ENCODE peak calls at places on chromosomes 3 and 15, in nine cellular contexts. One of them, this sample, is unnamed.
A peak's percentile ranks its signal among the peaks of the same experiment; 100 is the strongest.

GRCh38 chr3:162865466-162865865 is 1368.9 kb downstream of the OTOL1 start:
- DNase-seq in uterus: no peak
- DNase-seq in psoas muscle: no peak
- DNase-seq in fibroblast of lung: peak; percentile 0
- DNase-seq in trophoblast cell: no peak
- DNase-seq in cardiac muscle cell: no peak
- DNase-seq in SJCRH30: no peak
- DNase-seq in A549: no peak
- DNase-seq in pancreas: no peak
- DNase-seq in this sample: no peak

GRCh38 chr3:88712552-88712951 is 394.9 kb upstream of the EPHA3 start:
- DNase-seq in uterus: no peak
- DNase-seq in psoas muscle: no peak
- DNase-seq in fibroblast of lung: no peak
- DNase-seq in trophoblast cell: no peak
- DNase-seq in cardiac muscle cell: no peak
- DNase-seq in SJCRH30: no peak
- DNase-seq in A549: no peak
- DNase-seq in pancreas: no peak
- DNase-seq in this sample: no peak

GRCh38 chr3:14301558-14301957 is 100.8 kb upstream of the SLC6A6 start:
- DNase-seq in uterus: peak; percentile 67
- DNase-seq in psoas muscle: peak; percentile 91
- DNase-seq in fibroblast of lung: peak; percentile 37
- DNase-seq in trophoblast cell: peak; percentile 95
- DNase-seq in cardiac muscle cell: peak; percentile 32
- DNase-seq in SJCRH30: no peak
- DNase-seq in A549: no peak
- DNase-seq in pancreas: no peak
- DNase-seq in this sample: peak; percentile 98

GRCh38 chr3:34056951-34057390 is 258.5 kb downstream of the PDCD6IP start:
- DNase-seq in uterus: no peak
- DNase-seq in psoas muscle: no peak
- DNase-seq in fibroblast of lung: peak; percentile 23
- DNase-seq in trophoblast cell: no peak
- DNase-seq in cardiac muscle cell: no peak
- DNase-seq in SJCRH30: no peak
- DNase-seq in A549: peak; percentile 63
- DNase-seq in pancreas: no peak
- DNase-seq in this sample: no peak

GRCh38 chr15:66580643-66581042 is 14.8 kb upstream of the LCTL start:
- DNase-seq in uterus: no peak
- DNase-seq in psoas muscle: peak; percentile 83
- DNase-seq in fibroblast of lung: no peak
- DNase-seq in trophoblast cell: no peak
- DNase-seq in cardiac muscle cell: peak; percentile 60
- DNase-seq in SJCRH30: peak; percentile 24
- DNase-seq in A549: no peak
- DNase-seq in pancreas: no peak
- DNase-seq in this sample: no peak

GRCh38 chr3:154364849-154365248 is 40.6 kb upstream of the DHX36 start:
- DNase-seq in uterus: no peak
- DNase-seq in psoas muscle: no peak
- DNase-seq in fibroblast of lung: no peak
- DNase-seq in trophoblast cell: no peak
- DNase-seq in cardiac muscle cell: no peak
- DNase-seq in SJCRH30: no peak
- DNase-seq in A549: no peak
- DNase-seq in pancreas: no peak
- DNase-seq in this sample: no peak

GRCh38 chr3:111913163-111913763 is 54.2 kb downstream of the PHLDB2 start:
- DNase-seq in uterus: no peak
- DNase-seq in psoas muscle: no peak
- DNase-seq in fibroblast of lung: no peak
- DNase-seq in trophoblast cell: no peak
- DNase-seq in cardiac muscle cell: no peak
- DNase-seq in SJCRH30: no peak
- DNase-seq in A549: no peak
- DNase-seq in pancreas: no peak
- DNase-seq in this sample: no peak

GRCh38 chr15:89783111-89783860 is 7.2 kb downstream of the MESP2 start:
- DNase-seq in uterus: no peak
- DNase-seq in psoas muscle: no peak
- DNase-seq in fibroblast of lung: peak; percentile 61
- DNase-seq in trophoblast cell: peak; percentile 72
- DNase-seq in cardiac muscle cell: peak; percentile 87
- DNase-seq in SJCRH30: no peak
- DNase-seq in A549: no peak
- DNase-seq in pancreas: peak; percentile 84
- DNase-seq in this sample: no peak

GRCh38 chr15:42108189-42108588 is 13.8 kb upstream of the PLA2G4D start:
- DNase-seq in uterus: no peak
- DNase-seq in psoas muscle: no peak
- DNase-seq in fibroblast of lung: no peak
- DNase-seq in trophoblast cell: no peak
- DNase-seq in cardiac muscle cell: no peak
- DNase-seq in SJCRH30: no peak
- DNase-seq in A549: no peak
- DNase-seq in pancreas: no peak
- DNase-seq in this sample: no peak

GRCh38 chr3:150106752-150107428 is 136.2 kb upstream of the PFN2 start:
- DNase-seq in uterus: no peak
- DNase-seq in psoas muscle: no peak
- DNase-seq in fibroblast of lung: peak; percentile 84
- DNase-seq in trophoblast cell: no peak
- DNase-seq in cardiac muscle cell: peak; percentile 94
- DNase-seq in SJCRH30: peak; percentile 91
- DNase-seq in A549: peak; percentile 74
- DNase-seq in pancreas: no peak
- DNase-seq in this sample: no peak

GRCh38 chr15:57385923-57386390 is 9.7 kb downstream of the CGNL1 start:
- DNase-seq in uterus: no peak
- DNase-seq in psoas muscle: no peak
- DNase-seq in fibroblast of lung: no peak
- DNase-seq in trophoblast cell: no peak
- DNase-seq in cardiac muscle cell: no peak
- DNase-seq in SJCRH30: no peak
- DNase-seq in A549: no peak
- DNase-seq in pancreas: no peak
- DNase-seq in this sample: no peak

GRCh38 chr3:12194209-12194608 is 35.5 kb upstream of the TIMP4 start:
- DNase-seq in uterus: no peak
- DNase-seq in psoas muscle: no peak
- DNase-seq in fibroblast of lung: peak; percentile 98
- DNase-seq in trophoblast cell: no peak
- DNase-seq in cardiac muscle cell: peak; percentile 93
- DNase-seq in SJCRH30: no peak
- DNase-seq in A549: peak; percentile 75
- DNase-seq in pancreas: no peak
- DNase-seq in this sample: no peak

GRCh38 chr15:55256281-55257013 is 33.2 kb downstream of the RAB27A start:
- DNase-seq in uterus: no peak
- DNase-seq in psoas muscle: no peak
- DNase-seq in fibroblast of lung: peak; percentile 61
- DNase-seq in trophoblast cell: no peak
- DNase-seq in cardiac muscle cell: no peak
- DNase-seq in SJCRH30: peak; percentile 24
- DNase-seq in A549: no peak
- DNase-seq in pancreas: no peak
- DNase-seq in this sample: no peak

GRCh38 chr15:55255714-55256113 is 33.9 kb downstream of the RAB27A start:
- DNase-seq in uterus: no peak
- DNase-seq in psoas muscle: no peak
- DNase-seq in fibroblast of lung: no peak
- DNase-seq in trophoblast cell: no peak
- DNase-seq in cardiac muscle cell: no peak
- DNase-seq in SJCRH30: no peak
- DNase-seq in A549: no peak
- DNase-seq in pancreas: no peak
- DNase-seq in this sample: no peak

GRCh38 chr15:55260562-55261131 is 29.0 kb downstream of the RAB27A start:
- DNase-seq in uterus: no peak
- DNase-seq in psoas muscle: no peak
- DNase-seq in fibroblast of lung: no peak
- DNase-seq in trophoblast cell: no peak
- DNase-seq in cardiac muscle cell: no peak
- DNase-seq in SJCRH30: no peak
- DNase-seq in A549: no peak
- DNase-seq in pancreas: no peak
- DNase-seq in this sample: no peak

GRCh38 chr15:55257014-55257670 is 32.5 kb downstream of the RAB27A start:
- DNase-seq in uterus: no peak
- DNase-seq in psoas muscle: no peak
- DNase-seq in fibroblast of lung: no peak
- DNase-seq in trophoblast cell: no peak
- DNase-seq in cardiac muscle cell: no peak
- DNase-seq in SJCRH30: no peak
- DNase-seq in A549: no peak
- DNase-seq in pancreas: no peak
- DNase-seq in this sample: no peak

GRCh38 chr15:55257933-55258332 is 31.7 kb downstream of the RAB27A start:
- DNase-seq in uterus: no peak
- DNase-seq in psoas muscle: no peak
- DNase-seq in fibroblast of lung: no peak
- DNase-seq in trophoblast cell: no peak
- DNase-seq in cardiac muscle cell: no peak
- DNase-seq in SJCRH30: no peak
- DNase-seq in A549: no peak
- DNase-seq in pancreas: no peak
- DNase-seq in this sample: no peak
- H3K4me3 ChIP-seq in uterus: no peak overlapping the region
- H3K4me3 ChIP-seq in psoas muscle: no peak overlapping the region
- H3K4me3 ChIP-seq in fibroblast of lung: no peak overlapping the region
- H3K4me3 ChIP-seq in trophoblast cell: no peak overlapping the region
- H3K4me3 ChIP-seq in cardiac muscle cell: no peak overlapping the region
- H3K4me3 ChIP-seq in SJCRH30: no peak overlapping the region
- H3K4me3 ChIP-seq in A549: no peak overlapping the region
- H3K4me3 ChIP-seq in pancreas: no peak overlapping the region
- H3K4me3 ChIP-seq in this sample: no peak overlapping the region

GRCh38 chr15:101049856-101050646 is 130.9 kb downstream of the LRRK1 start:
- DNase-seq in uterus: peak; percentile 32
- DNase-seq in psoas muscle: no peak
- DNase-seq in fibroblast of lung: peak; percentile 47
- DNase-seq in trophoblast cell: no peak
- DNase-seq in cardiac muscle cell: no peak
- DNase-seq in SJCRH30: peak; percentile 80
- DNase-seq in A549: no peak
- DNase-seq in pancreas: no peak
- DNase-seq in this sample: no peak
- H3K4me3 ChIP-seq in uterus: no peak overlapping the region
- H3K4me3 ChIP-seq in psoas muscle: no peak overlapping the region
- H3K4me3 ChIP-seq in fibroblast of lung: no peak overlapping the region
- H3K4me3 ChIP-seq in trophoblast cell: no peak overlapping the region
- H3K4me3 ChIP-seq in cardiac muscle cell: no peak overlapping the region
- H3K4me3 ChIP-seq in SJCRH30: no peak overlapping the region
- H3K4me3 ChIP-seq in A549: no peak overlapping the region
- H3K4me3 ChIP-seq in pancreas: no peak overlapping the region
- H3K4me3 ChIP-seq in this sample: no peak overlapping the region

DNA sequence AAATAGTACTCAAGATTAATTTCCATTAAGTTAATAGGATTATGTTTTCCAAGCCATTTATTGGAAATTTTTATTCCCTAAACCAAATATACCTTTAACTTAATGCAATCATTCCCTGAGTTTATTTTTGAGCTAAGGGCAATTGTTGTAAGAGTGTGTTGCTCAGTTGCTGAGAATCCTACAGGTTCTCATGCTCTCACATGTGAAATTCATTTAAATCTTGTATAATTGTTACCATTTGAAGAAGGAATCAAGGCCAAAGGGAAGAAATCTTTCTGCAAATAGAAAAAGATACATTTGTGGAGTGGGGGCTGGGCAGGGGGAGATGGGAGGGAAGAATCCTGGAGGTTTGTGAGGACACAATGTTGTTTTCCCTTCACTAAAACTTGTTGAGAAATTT is 202.7 kb upstream of the STRIT1 start:
- DNase-seq in uterus: no peak
- DNase-seq in psoas muscle: no peak
- DNase-seq in fibroblast of lung: no peak
- DNase-seq in trophoblast cell: no peak
- DNase-seq in cardiac muscle cell: no peak
- DNase-seq in SJCRH30: no peak
- DNase-seq in A549: no peak
- DNase-seq in pancreas: no peak
- DNase-seq in this sample: no peak
- H3K4me3 ChIP-seq in uterus: no peak overlapping the region
- H3K4me3 ChIP-seq in psoas muscle: no peak overlapping the region
- H3K4me3 ChIP-seq in fibroblast of lung: no peak overlapping the region
- H3K4me3 ChIP-seq in trophoblast cell: no peak overlapping the region
- H3K4me3 ChIP-seq in cardiac muscle cell: no peak overlapping the region
- H3K4me3 ChIP-seq in SJCRH30: no peak overlapping the region
- H3K4me3 ChIP-seq in A549: no peak overlapping the region
- H3K4me3 ChIP-seq in pancreas: no peak overlapping the region
- H3K4me3 ChIP-seq in this sample: no peak overlapping the region

GRCh38 chr3:126982522-126983175 is at the start of gene PLXNA1:
- DNase-seq in uterus: peak; percentile 70
- DNase-seq in psoas muscle: peak; percentile 88
- DNase-seq in fibroblast of lung: peak; percentile 74
- DNase-seq in trophoblast cell: peak; percentile 75
- DNase-seq in cardiac muscle cell: peak; percentile 82
- DNase-seq in SJCRH30: peak; percentile 83
- DNase-seq in A549: peak; percentile 81
- DNase-seq in pancreas: peak; percentile 90
- DNase-seq in this sample: peak; percentile 18

GRCh38 chr3:126980266-126980811 is 2.6 kb upstream of the PLXNA1 start:
- DNase-seq in uterus: no peak
- DNase-seq in psoas muscle: no peak
- DNase-seq in fibroblast of lung: no peak
- DNase-seq in trophoblast cell: no peak
- DNase-seq in cardiac muscle cell: no peak
- DNase-seq in SJCRH30: no peak
- DNase-seq in A549: no peak
- DNase-seq in pancreas: peak; percentile 43
- DNase-seq in this sample: no peak

GRCh38 chr3:126983276-126983652 is 349 bp downstream of the PLXNA1 start:
- DNase-seq in uterus: no peak
- DNase-seq in psoas muscle: no peak
- DNase-seq in fibroblast of lung: no peak
- DNase-seq in trophoblast cell: no peak
- DNase-seq in cardiac muscle cell: peak; percentile 18
- DNase-seq in SJCRH30: no peak
- DNase-seq in A549: no peak
- DNase-seq in pancreas: peak; percentile 53
- DNase-seq in this sample: no peak

GRCh38 chr3:126983653-126984390 is 907 bp downstream of the PLXNA1 start:
- DNase-seq in uterus: no peak
- DNase-seq in psoas muscle: no peak
- DNase-seq in fibroblast of lung: peak; percentile 43
- DNase-seq in trophoblast cell: no peak
- DNase-seq in cardiac muscle cell: peak; percentile 50
- DNase-seq in SJCRH30: peak; percentile 62
- DNase-seq in A549: no peak
- DNase-seq in pancreas: peak; percentile 87
- DNase-seq in this sample: no peak

DNA sequence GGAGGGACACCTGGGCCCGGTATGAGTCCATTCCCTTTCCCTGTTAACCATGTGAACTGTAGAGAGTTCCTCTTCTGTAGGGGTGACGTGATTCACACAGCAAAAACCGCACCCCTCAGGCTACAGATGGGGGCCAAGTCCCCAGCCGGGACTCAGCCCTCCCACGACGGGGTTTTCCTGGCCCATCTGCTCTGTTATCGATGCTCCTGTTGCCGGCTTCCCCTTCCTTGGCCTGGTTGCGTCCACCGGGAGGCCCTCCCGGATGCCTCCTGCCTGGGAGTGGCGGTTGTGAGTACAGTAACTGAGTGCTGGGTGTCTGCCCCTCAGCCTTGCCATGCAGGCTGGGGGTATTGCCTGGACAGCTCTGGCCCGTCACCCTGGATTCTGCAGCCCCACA is 792 bp upstream of the PLXNA1 start:
- DNase-seq in uterus: no peak
- DNase-seq in psoas muscle: peak; percentile 53
- DNase-seq in fibroblast of lung: no peak
- DNase-seq in trophoblast cell: peak; percentile 14
- DNase-seq in cardiac muscle cell: peak; percentile 35
- DNase-seq in SJCRH30: peak; percentile 51
- DNase-seq in A549: no peak
- DNase-seq in pancreas: no peak
- DNase-seq in this sample: no peak
- H3K4me3 ChIP-seq in uterus: peak overlapping the region; percentile 43
- H3K4me3 ChIP-seq in psoas muscle: peak overlapping the region; percentile 64
- H3K4me3 ChIP-seq in fibroblast of lung: peak overlapping the region; percentile 39
- H3K4me3 ChIP-seq in trophoblast cell: peak overlapping the region; percentile 56
- H3K4me3 ChIP-seq in cardiac muscle cell: peak overlapping the region; percentile 42
- H3K4me3 ChIP-seq in SJCRH30: peak overlapping the region; percentile 60
- H3K4me3 ChIP-seq in A549: peak overlapping the region; percentile 85
- H3K4me3 ChIP-seq in pancreas: peak overlapping the region; percentile 64
- H3K4me3 ChIP-seq in this sample: peak overlapping the region; percentile 66

This sample was measured in gastrocnemius medialis.